ENCODE peak calls at places on chromosomes 5 and 9, in seven cellular contexts. T is MM.1S, P is GM23248, J is HCT116, I is neural progenitor cell, A is GM23338, Q is hepatocyte. V is an unnamed sample.

GRCh38 chr5:148769941-148770340 is 56.5 kb upstream of the ADRB2 start:
- DNase-seq in T (no peak), P (no peak), J (no peak), I (no peak), A (no peak), Q (no peak), V (peak)

GRCh38 chr5:178385472-178385853 is 152.9 kb upstream of the PHYKPL start:
- DNase-seq in T (no peak), P (peak), J (no peak), I (no peak), A (no peak), Q (no peak), V (peak)

GRCh38 chr9:133726401-133727276 is 11.5 kb downstream of the SARDH start:
- DNase-seq in T (no peak), P (peak), J (peak), I (peak), A (peak), Q (peak), V (peak)

GRCh38 chr9:131731237-131731995 is 8.5 kb downstream of the RAPGEF1 start:
- DNase-seq in T (peak), P (peak), J (no peak), I (no peak), A (no peak), Q (no peak), V (peak)

GRCh38 chr9:121640076-121640475 is 11.4 kb upstream of the DAB2IP start:
- DNase-seq in T (no peak), P (peak), J (no peak), I (peak), A (peak), Q (peak), V (peak)

GRCh38 chr5:140113180-140113698 is 670 bp upstream of the PURA start:
- DNase-seq in T (no peak), P (peak), J (no peak), I (peak), A (peak), Q (peak), V (no peak)

GRCh38 chr5:9166202-9167147 is 379.4 kb downstream of the SEMA5A start:
- DNase-seq in T (no peak), P (peak), J (no peak), I (no peak), A (no peak), Q (no peak), V (no peak)

GRCh38 chr5:11792621-11793020 is 111.6 kb downstream of the CTNND2 start:
- DNase-seq in T (no peak), P (no peak), J (no peak), I (no peak), A (no peak), Q (no peak), V (no peak)

GRCh38 chr5:147483961-147484707 is 25.7 kb downstream of the DPYSL3 start:
- DNase-seq in T (no peak), P (peak), J (no peak), I (no peak), A (no peak), Q (peak), V (no peak)

GRCh38 chr5:135386096-135386495 is 12.9 kb downstream of the MACROH2A1 start:
- DNase-seq in T (no peak), P (peak), J (no peak), I (no peak), A (no peak), Q (no peak), V (peak)

GRCh38 chr9:118630931-118631595 is 738.2 kb downstream of the BRINP1 start:
- DNase-seq in T (no peak), P (peak), J (no peak), I (no peak), A (no peak), Q (no peak), V (no peak)

GRCh38 chr9:131096490-131097258 is at the start of gene AIF1L:
- DNase-seq in T (no peak), P (peak), J (peak), I (peak), A (peak), Q (peak), V (peak)

GRCh38 chr9:110207071-110207923 is 662 bp downstream of the C9orf152 start:
- DNase-seq in T (no peak), P (no peak), J (no peak), I (no peak), A (no peak), Q (no peak), V (peak)

GRCh38 chr9:124272979-124273378 is 15.2 kb downstream of the NEK6 start:
- DNase-seq in T (no peak), P (no peak), J (no peak), I (no peak), A (no peak), Q (no peak), V (no peak)

GRCh38 chr5:142826741-142827492 is 56.7 kb downstream of the ARHGAP26 start:
- DNase-seq in T (no peak), P (peak), J (peak), I (no peak), A (no peak), Q (no peak), V (peak)

GRCh38 chr5:111697881-111698757 is 58.9 kb downstream of the NREP start:
- DNase-seq in T (no peak), P (peak), J (no peak), I (peak), A (peak), Q (peak), V (peak)

GRCh38 chr5:155689403-155689802 is 637.6 kb upstream of the SGCD start:
- DNase-seq in T (no peak), P (no peak), J (no peak), I (peak), A (peak), Q (no peak), V (no peak)

GRCh38 chr5:116303810-116304209 is 219.0 kb downstream of the COMMD10 start:
- DNase-seq in T (no peak), P (no peak), J (no peak), I (no peak), A (no peak), Q (no peak), V (no peak)

GRCh38 chr5:179142434-179143198 is 82.4 kb downstream of the ZNF354C start:
- DNase-seq in T (peak), P (peak), J (no peak), I (no peak), A (no peak), Q (no peak), V (peak)

GRCh38 chr5:112583166-112583565 is 154.5 kb upstream of the APC start:
- DNase-seq in T (no peak), P (no peak), J (no peak), I (no peak), A (no peak), Q (no peak), V (no peak)

GRCh38 chr5:115241881-115242642 is 20.6 kb downstream of the PGGT1B start:
- DNase-seq in T (no peak), P (no peak), J (no peak), I (no peak), A (no peak), Q (no peak), V (peak)

GRCh38 chr5:181248277-181248676 is 4.6 kb upstream of the RACK1 start:
- DNase-seq in T (no peak), P (no peak), J (no peak), I (no peak), A (no peak), Q (no peak), V (no peak)

GRCh38 chr9:15295761-15296405 is 11.1 kb downstream of the TTC39B start:
- DNase-seq in T (peak), P (peak), J (no peak), I (no peak), A (no peak), Q (peak), V (no peak)

GRCh38 chr9:127455299-127455992 is 4.1 kb downstream of the LRSAM1 start:
- DNase-seq in T (no peak), P (peak), J (no peak), I (no peak), A (no peak), Q (no peak), V (peak)

GRCh38 chr5:84494453-84494852 is 109.8 kb upstream of the EDIL3 start:
- DNase-seq in T (no peak), P (peak), J (no peak), I (no peak), A (no peak), Q (no peak), V (peak)

GRCh38 chr5:151068571-151069197 is 12.2 kb downstream of the TNIP1 start:
- DNase-seq in T (no peak), P (peak), J (no peak), I (no peak), A (no peak), Q (no peak), V (no peak)

GRCh38 chr5:112417931-112418358 is 1.1 kb downstream of the EPB41L4A start:
- DNase-seq in T (peak), P (peak), J (no peak), I (peak), A (peak), Q (peak), V (peak)

GRCh38 chr9:83955985-83956287 is 24.1 kb downstream of the HNRNPK start:
- DNase-seq in T (no peak), P (no peak), J (no peak), I (no peak), A (peak), Q (no peak), V (no peak)

GRCh38 chr5:60538955-60539866 is 160.8 kb downstream of the DEPDC1B start:
- DNase-seq in T (no peak), P (no peak), J (no peak), I (no peak), A (no peak), Q (no peak), V (no peak)

GRCh38 chr5:33284681-33285080 is 156.1 kb upstream of the TARS1 start:
- DNase-seq in T (no peak), P (no peak), J (no peak), I (no peak), A (no peak), Q (no peak), V (no peak)

GRCh38 chr9:134811673-134812668 is 68.6 kb upstream of the FCN2 start:
- DNase-seq in T (no peak), P (peak), J (no peak), I (peak), A (peak), Q (peak), V (no peak)

DNA sequence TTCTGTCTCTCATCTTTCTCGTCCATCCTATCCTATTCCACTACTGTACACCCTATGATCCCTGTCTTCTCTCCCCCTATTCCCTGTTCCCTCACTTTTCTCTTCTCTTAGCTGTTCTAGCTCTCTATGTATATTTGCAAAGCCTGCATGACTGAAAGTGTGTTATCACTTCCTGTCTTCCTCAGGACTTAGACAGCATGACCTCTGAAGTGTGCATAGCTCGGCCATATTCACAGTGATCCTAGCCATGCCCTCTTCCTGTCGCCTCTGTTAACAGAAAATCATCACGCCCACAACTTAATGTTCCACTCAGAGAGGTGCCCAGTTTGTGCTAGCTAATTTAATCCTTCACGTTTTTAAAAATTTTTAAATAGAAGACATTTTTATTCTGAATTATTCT is 35.8 kb upstream of the CDH6 start:
- DNase-seq in T (peak), P (no peak), J (no peak), I (no peak), A (no peak), Q (no peak), V (no peak)
- TF ChIP-seq EZH2phosphoT487 in T (no peak), P (no peak), J (no peak), I (no peak), A (no peak), Q (no peak), V (no peak)

GRCh38 chr9:68585034-68585761 is 44.5 kb upstream of the TMEM252 start:
- DNase-seq in T (no peak), P (no peak), J (no peak), I (no peak), A (peak), Q (no peak), V (no peak)

GRCh38 chr9:68584110-68585033 is 43.7 kb upstream of the TMEM252 start:
- DNase-seq in T (peak), P (peak), J (peak), I (peak), A (peak), Q (peak), V (peak)
- TF ChIP-seq EZH2 in T (no peak), P (no peak), J (no peak), I (no peak), A (no peak), Q (no peak), V (no peak)

GRCh38 chr5:127072861-127073846 is at the start of gene C5orf63:
- DNase-seq in T (peak), P (peak), J (peak), I (no peak), A (peak), Q (no peak), V (peak)

GRCh38 chr5:127066721-127067120 is 6.6 kb downstream of the C5orf63 start:
- DNase-seq in T (no peak), P (no peak), J (no peak), I (no peak), A (no peak), Q (no peak), V (no peak)

GRCh38 chr5:127070243-127070642 is 3.1 kb downstream of the C5orf63 start:
- DNase-seq in T (no peak), P (no peak), J (no peak), I (no peak), A (no peak), Q (no peak), V (no peak)

GRCh38 chr5:127064253-127064652 is 9.0 kb downstream of the C5orf63 start:
- DNase-seq in T (no peak), P (no peak), J (no peak), I (no peak), A (no peak), Q (no peak), V (no peak)

GRCh38 chr5:127068771-127069330 is 4.5 kb downstream of the C5orf63 start:
- DNase-seq in T (no peak), P (peak), J (no peak), I (no peak), A (no peak), Q (no peak), V (peak)
- TF ChIP-seq EZH2phosphoT487 in T (no peak), P (no peak), J (no peak), I (no peak), A (no peak), Q (no peak), V (no peak)

GRCh38 chr9:136204086-136204805 is 682 bp downstream of the LHX3 start:
- DNase-seq in T (no peak), P (no peak), J (no peak), I (no peak), A (no peak), Q (no peak), V (no peak)

GRCh38 chr9:136203406-136204085 is 1.4 kb downstream of the LHX3 start:
- DNase-seq in T (no peak), P (no peak), J (no peak), I (no peak), A (no peak), Q (no peak), V (no peak)

GRCh38 chr9:136201174-136201573 is 3.8 kb downstream of the LHX3 start:
- DNase-seq in T (no peak), P (no peak), J (no peak), I (no peak), A (no peak), Q (no peak), V (no peak)

GRCh38 chr9:136201609-136202448 is 3.1 kb downstream of the LHX3 start:
- DNase-seq in T (no peak), P (peak), J (no peak), I (peak), A (peak), Q (peak), V (no peak)

GRCh38 chr9:136202449-136203405 is 2.2 kb downstream of the LHX3 start:
- DNase-seq in T (no peak), P (no peak), J (no peak), I (no peak), A (peak), Q (no peak), V (no peak)
- TF ChIP-seq EZH2 in T (no peak), P (peak), J (no peak), I (peak), A (no peak), Q (peak), V (no peak)

GRCh38 chr5:166073921-166074838 is 2217.3 kb upstream of the WWC1 start:
- DNase-seq in T (no peak), P (no peak), J (no peak), I (peak), A (peak), Q (no peak), V (no peak)

GRCh38 chr5:166074839-166075481 is 2216.5 kb upstream of the WWC1 start:
- DNase-seq in T (no peak), P (no peak), J (no peak), I (peak), A (peak), Q (no peak), V (no peak)
- TF ChIP-seq EZH2phosphoT487 in T (no peak), P (no peak), J (no peak), I (no peak), A (no peak), Q (no peak), V (no peak)

GRCh38 chr9:69070201-69070600 is 34.6 kb downstream of the FXN start:
- DNase-seq in T (no peak), P (no peak), J (no peak), I (no peak), A (no peak), Q (no peak), V (no peak)
- TF ChIP-seq EZH2 in T (no peak), P (no peak), J (no peak), I (no peak), A (no peak), Q (no peak), V (no peak)

DNA sequence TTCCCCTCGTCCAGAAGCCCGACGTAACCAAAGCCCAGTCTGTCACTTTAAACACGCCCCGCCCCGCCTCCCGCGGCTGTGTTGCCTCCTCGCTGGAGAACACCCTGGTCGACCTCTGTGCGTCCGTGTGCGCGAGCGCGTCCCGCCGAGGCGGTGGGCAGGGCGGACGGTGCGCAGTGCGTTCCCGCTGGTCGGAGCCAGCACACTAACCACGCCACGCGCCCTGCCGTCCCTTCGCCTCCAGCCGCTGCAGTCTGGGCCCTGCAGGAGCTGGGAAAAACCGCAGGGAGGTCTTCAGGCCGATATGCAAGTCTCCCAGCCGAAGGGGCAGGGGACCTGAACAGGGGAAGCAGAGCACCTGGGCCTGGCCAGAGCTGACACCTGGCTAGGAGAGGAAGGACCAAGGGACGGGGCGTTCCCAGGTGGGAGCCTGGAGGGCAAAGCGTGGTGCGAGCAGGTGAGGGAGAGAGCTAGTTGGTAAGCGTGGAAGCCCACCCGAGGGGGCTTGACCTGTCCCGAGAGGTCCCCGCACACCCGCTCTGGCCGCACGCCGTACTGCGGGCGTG is 1.3 kb upstream of the PHPT1 start:
- DNase-seq in T (peak), P (peak), J (peak), I (peak), A (peak), Q (peak), V (peak)
- TF ChIP-seq EZH2phosphoT487 in T (no peak), P (no peak), J (no peak), I (no peak), A (no peak), Q (no peak), V (peak)

GRCh38 chr5:322281-322941 is 897 bp downstream of the AHRR start:
- DNase-seq in T (no peak), P (peak), J (no peak), I (no peak), A (peak), Q (no peak), V (no peak)

GRCh38 chr5:321233-321725 is at the start of gene AHRR:
- DNase-seq in T (peak), P (peak), J (no peak), I (peak), A (peak), Q (peak), V (peak)

GRCh38 chr5:318931-319601 is 2.4 kb upstream of the AHRR start:
- DNase-seq in T (no peak), P (no peak), J (no peak), I (no peak), A (no peak), Q (no peak), V (no peak)

GRCh38 chr5:321726-322251 is 275 bp downstream of the AHRR start:
- DNase-seq in T (no peak), P (peak), J (no peak), I (no peak), A (peak), Q (no peak), V (no peak)

GRCh38 chr5:320524-321232 is 836 bp upstream of the AHRR start:
- DNase-seq in T (no peak), P (no peak), J (no peak), I (peak), A (peak), Q (no peak), V (no peak)
- TF ChIP-seq EZH2 in T (no peak), P (no peak), J (no peak), I (peak), A (no peak), Q (peak), V (no peak)

V was measured in PC-3.